ENCODE peak calls at places on chromosomes 4 and X, in nine cellular contexts. One of them, this sample, is unnamed.

GRCh38 chrX:54786972-54787371 is 11.1 kb downstream of the ITIH6 start:
- DNase-seq in AG04449: no peak
- DNase-seq in coronary artery: no peak
- DNase-seq in endothelial cell of umbilical vein: no peak
- DNase-seq in left ventricle myocardium inferior: no peak
- DNase-seq in HCT116: no peak
- DNase-seq in tibial nerve: no peak
- DNase-seq in AG09309: no peak
- DNase-seq in fibroblast of pulmonary artery: no peak
- DNase-seq in this sample: no peak

GRCh38 chrX:1244164-1245076 is 24.2 kb upstream of the CSF2RA start:
- DNase-seq in AG04449: no peak
- DNase-seq in coronary artery: no peak
- DNase-seq in endothelial cell of umbilical vein: no peak
- DNase-seq in left ventricle myocardium inferior: no peak
- DNase-seq in HCT116: no peak
- DNase-seq in tibial nerve: no peak
- DNase-seq in AG09309: no peak
- DNase-seq in fibroblast of pulmonary artery: no peak
- DNase-seq in this sample: no peak

GRCh38 chrX:153814591-153815315 is 15.6 kb downstream of the PDZD4 start:
- DNase-seq in AG04449: no peak
- DNase-seq in coronary artery: no peak
- DNase-seq in endothelial cell of umbilical vein: no peak
- DNase-seq in left ventricle myocardium inferior: no peak
- DNase-seq in HCT116: no peak
- DNase-seq in tibial nerve: no peak
- DNase-seq in AG09309: no peak
- DNase-seq in fibroblast of pulmonary artery: no peak
- DNase-seq in this sample: no peak

GRCh38 chrX:107894038-107894437 is 68.4 kb downstream of the MID2 start:
- DNase-seq in AG04449: no peak
- DNase-seq in coronary artery: no peak
- DNase-seq in endothelial cell of umbilical vein: peak; percentile 47
- DNase-seq in left ventricle myocardium inferior: no peak
- DNase-seq in HCT116: peak; percentile 51
- DNase-seq in tibial nerve: no peak
- DNase-seq in AG09309: no peak
- DNase-seq in fibroblast of pulmonary artery: peak; percentile 62
- DNase-seq in this sample: peak; percentile 51

GRCh38 chr4:122742933-122743829 is 10.7 kb downstream of the BBS12 start:
- DNase-seq in AG04449: no peak
- DNase-seq in coronary artery: no peak
- DNase-seq in endothelial cell of umbilical vein: no peak
- DNase-seq in left ventricle myocardium inferior: no peak
- DNase-seq in HCT116: no peak
- DNase-seq in tibial nerve: no peak
- DNase-seq in AG09309: no peak
- DNase-seq in fibroblast of pulmonary artery: no peak
- DNase-seq in this sample: no peak

GRCh38 chr4:13597141-13597540 is 30.4 kb downstream of the BOD1L1 start:
- DNase-seq in AG04449: no peak
- DNase-seq in coronary artery: no peak
- DNase-seq in endothelial cell of umbilical vein: no peak
- DNase-seq in left ventricle myocardium inferior: no peak
- DNase-seq in HCT116: no peak
- DNase-seq in tibial nerve: no peak
- DNase-seq in AG09309: no peak
- DNase-seq in fibroblast of pulmonary artery: no peak
- DNase-seq in this sample: no peak

GRCh38 chrX:136585960-136586359 is 53.9 kb downstream of the VGLL1 start:
- DNase-seq in AG04449: no peak
- DNase-seq in coronary artery: no peak
- DNase-seq in endothelial cell of umbilical vein: no peak
- DNase-seq in left ventricle myocardium inferior: no peak
- DNase-seq in HCT116: no peak
- DNase-seq in tibial nerve: no peak
- DNase-seq in AG09309: no peak
- DNase-seq in fibroblast of pulmonary artery: no peak
- DNase-seq in this sample: no peak

GRCh38 chr4:186628058-186628711 is 72.8 kb upstream of the MTNR1A start:
- DNase-seq in AG04449: no peak
- DNase-seq in coronary artery: no peak
- DNase-seq in endothelial cell of umbilical vein: no peak
- DNase-seq in left ventricle myocardium inferior: no peak
- DNase-seq in HCT116: no peak
- DNase-seq in tibial nerve: no peak
- DNase-seq in AG09309: no peak
- DNase-seq in fibroblast of pulmonary artery: no peak
- DNase-seq in this sample: no peak

GRCh38 chrX:16639966-16640365 is 10.0 kb upstream of the S100G start:
- DNase-seq in AG04449: no peak
- DNase-seq in coronary artery: no peak
- DNase-seq in endothelial cell of umbilical vein: no peak
- DNase-seq in left ventricle myocardium inferior: no peak
- DNase-seq in HCT116: no peak
- DNase-seq in tibial nerve: no peak
- DNase-seq in AG09309: no peak
- DNase-seq in fibroblast of pulmonary artery: no peak
- DNase-seq in this sample: no peak

GRCh38 chrX:16646366-16647168 is 3.4 kb upstream of the S100G start:
- DNase-seq in AG04449: no peak
- DNase-seq in coronary artery: no peak
- DNase-seq in endothelial cell of umbilical vein: no peak
- DNase-seq in left ventricle myocardium inferior: no peak
- DNase-seq in HCT116: no peak
- DNase-seq in tibial nerve: no peak
- DNase-seq in AG09309: no peak
- DNase-seq in fibroblast of pulmonary artery: no peak
- DNase-seq in this sample: no peak

GRCh38 chrX:16643160-16643559 is 6.8 kb upstream of the S100G start:
- DNase-seq in AG04449: no peak
- DNase-seq in coronary artery: no peak
- DNase-seq in endothelial cell of umbilical vein: no peak
- DNase-seq in left ventricle myocardium inferior: no peak
- DNase-seq in HCT116: no peak
- DNase-seq in tibial nerve: no peak
- DNase-seq in AG09309: peak; percentile 74
- DNase-seq in fibroblast of pulmonary artery: peak; percentile 69
- DNase-seq in this sample: peak; percentile 76

GRCh38 chrX:16638533-16638932 is 11.4 kb upstream of the S100G start:
- DNase-seq in AG04449: no peak
- DNase-seq in coronary artery: no peak
- DNase-seq in endothelial cell of umbilical vein: no peak
- DNase-seq in left ventricle myocardium inferior: no peak
- DNase-seq in HCT116: no peak
- DNase-seq in tibial nerve: no peak
- DNase-seq in AG09309: no peak
- DNase-seq in fibroblast of pulmonary artery: no peak
- DNase-seq in this sample: no peak

GRCh38 chrX:16640823-16641222 is 9.1 kb upstream of the S100G start:
- DNase-seq in AG04449: no peak
- DNase-seq in coronary artery: no peak
- DNase-seq in endothelial cell of umbilical vein: no peak
- DNase-seq in left ventricle myocardium inferior: no peak
- DNase-seq in HCT116: no peak
- DNase-seq in tibial nerve: no peak
- DNase-seq in AG09309: no peak
- DNase-seq in fibroblast of pulmonary artery: no peak
- DNase-seq in this sample: no peak
- H3K4me3 ChIP-seq in AG04449: no peak overlapping the region
- H3K4me3 ChIP-seq in coronary artery: no peak overlapping the region
- H3K4me3 ChIP-seq in endothelial cell of umbilical vein: no peak overlapping the region
- H3K4me3 ChIP-seq in left ventricle myocardium inferior: no peak overlapping the region
- H3K4me3 ChIP-seq in HCT116: no peak overlapping the region
- H3K4me3 ChIP-seq in tibial nerve: no peak overlapping the region
- H3K4me3 ChIP-seq in AG09309: no peak overlapping the region
- H3K4me3 ChIP-seq in fibroblast of pulmonary artery: no peak overlapping the region
- H3K4me3 ChIP-seq in this sample: no peak overlapping the region

GRCh38 chr4:112766422-112766821 is 129.5 kb downstream of the LARP7 start:
- DNase-seq in AG04449: no peak
- DNase-seq in coronary artery: no peak
- DNase-seq in endothelial cell of umbilical vein: no peak
- DNase-seq in left ventricle myocardium inferior: no peak
- DNase-seq in HCT116: no peak
- DNase-seq in tibial nerve: no peak
- DNase-seq in AG09309: peak; percentile 1
- DNase-seq in fibroblast of pulmonary artery: peak; percentile 41
- DNase-seq in this sample: peak; percentile 58

GRCh38 chr4:112767386-112767785 is 130.4 kb downstream of the LARP7 start:
- DNase-seq in AG04449: no peak
- DNase-seq in coronary artery: no peak
- DNase-seq in endothelial cell of umbilical vein: no peak
- DNase-seq in left ventricle myocardium inferior: no peak
- DNase-seq in HCT116: no peak
- DNase-seq in tibial nerve: no peak
- DNase-seq in AG09309: no peak
- DNase-seq in fibroblast of pulmonary artery: no peak
- DNase-seq in this sample: no peak

GRCh38 chr4:112770111-112770510 is 133.2 kb downstream of the LARP7 start:
- DNase-seq in AG04449: no peak
- DNase-seq in coronary artery: no peak
- DNase-seq in endothelial cell of umbilical vein: no peak
- DNase-seq in left ventricle myocardium inferior: no peak
- DNase-seq in HCT116: no peak
- DNase-seq in tibial nerve: no peak
- DNase-seq in AG09309: no peak
- DNase-seq in fibroblast of pulmonary artery: no peak
- DNase-seq in this sample: no peak

DNA sequence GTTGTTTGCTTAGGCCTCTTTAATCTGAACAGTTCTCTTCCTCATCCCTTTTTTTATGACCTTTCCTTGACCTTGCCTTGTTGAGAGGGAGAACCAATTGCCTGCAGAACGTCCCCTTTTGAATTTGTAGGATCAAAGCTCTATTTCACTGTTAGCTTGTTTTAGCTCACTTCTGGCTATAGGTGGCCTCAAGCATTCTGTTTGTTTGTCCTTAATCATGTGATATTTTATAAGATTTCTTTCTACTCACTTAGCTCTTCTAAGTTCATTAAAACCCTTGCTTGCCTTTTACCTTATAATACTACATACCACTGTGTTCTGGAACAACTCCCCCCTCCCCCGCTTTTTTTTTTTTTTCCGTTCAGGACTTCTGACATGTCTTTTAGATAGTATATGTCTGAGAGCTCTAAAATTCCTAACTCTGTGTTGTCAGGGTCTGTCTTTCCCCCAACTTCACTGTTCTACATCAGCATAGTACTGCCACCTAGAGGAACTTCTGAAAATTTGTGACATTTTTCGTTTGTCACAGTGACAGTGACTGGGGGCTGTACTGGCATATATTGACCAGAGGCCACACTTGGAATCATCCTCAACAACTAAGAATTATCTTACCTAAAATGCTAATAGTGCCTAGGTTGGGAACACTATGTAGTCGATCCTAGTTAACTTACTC is 128.5 kb downstream of the LARP7 start:
- DNase-seq in AG04449: no peak
- DNase-seq in coronary artery: no peak
- DNase-seq in endothelial cell of umbilical vein: peak; percentile 31
- DNase-seq in left ventricle myocardium inferior: no peak
- DNase-seq in HCT116: peak; percentile 43
- DNase-seq in tibial nerve: no peak
- DNase-seq in AG09309: no peak
- DNase-seq in fibroblast of pulmonary artery: peak; percentile 40
- DNase-seq in this sample: peak; percentile 17
- TF ChIP-seq CTCF in AG04449: peak; percentile 36
- TF ChIP-seq CTCF in coronary artery: no peak
- TF ChIP-seq CTCF in endothelial cell of umbilical vein: peak; percentile 41
- TF ChIP-seq CTCF in left ventricle myocardium inferior: peak; percentile 58
- TF ChIP-seq CTCF in HCT116: peak; percentile 53
- TF ChIP-seq CTCF in tibial nerve: no peak
- TF ChIP-seq CTCF in AG09309: peak; percentile 52
- TF ChIP-seq CTCF in fibroblast of pulmonary artery: peak; percentile 56
- TF ChIP-seq CTCF in this sample: peak; percentile 49

GRCh38 chrX:150983526-150984163 is 510 bp downstream of the HMGB3 start:
- DNase-seq in AG04449: no peak
- DNase-seq in coronary artery: no peak
- DNase-seq in endothelial cell of umbilical vein: peak; percentile 1
- DNase-seq in left ventricle myocardium inferior: no peak
- DNase-seq in HCT116: no peak
- DNase-seq in tibial nerve: no peak
- DNase-seq in AG09309: no peak
- DNase-seq in fibroblast of pulmonary artery: no peak
- DNase-seq in this sample: no peak

GRCh38 chrX:150980711-150981110 is 2.4 kb upstream of the HMGB3 start:
- DNase-seq in AG04449: no peak
- DNase-seq in coronary artery: no peak
- DNase-seq in endothelial cell of umbilical vein: no peak
- DNase-seq in left ventricle myocardium inferior: no peak
- DNase-seq in HCT116: no peak
- DNase-seq in tibial nerve: no peak
- DNase-seq in AG09309: no peak
- DNase-seq in fibroblast of pulmonary artery: no peak
- DNase-seq in this sample: no peak

GRCh38 chrX:150984164-150984824 is 1.2 kb downstream of the HMGB3 start:
- DNase-seq in AG04449: no peak
- DNase-seq in coronary artery: no peak
- DNase-seq in endothelial cell of umbilical vein: no peak
- DNase-seq in left ventricle myocardium inferior: no peak
- DNase-seq in HCT116: no peak
- DNase-seq in tibial nerve: no peak
- DNase-seq in AG09309: no peak
- DNase-seq in fibroblast of pulmonary artery: no peak
- DNase-seq in this sample: no peak

GRCh38 chrX:150982235-150982785 is 825 bp upstream of the HMGB3 start:
- DNase-seq in AG04449: no peak
- DNase-seq in coronary artery: no peak
- DNase-seq in endothelial cell of umbilical vein: no peak
- DNase-seq in left ventricle myocardium inferior: no peak
- DNase-seq in HCT116: no peak
- DNase-seq in tibial nerve: no peak
- DNase-seq in AG09309: no peak
- DNase-seq in fibroblast of pulmonary artery: no peak
- DNase-seq in this sample: no peak

DNA sequence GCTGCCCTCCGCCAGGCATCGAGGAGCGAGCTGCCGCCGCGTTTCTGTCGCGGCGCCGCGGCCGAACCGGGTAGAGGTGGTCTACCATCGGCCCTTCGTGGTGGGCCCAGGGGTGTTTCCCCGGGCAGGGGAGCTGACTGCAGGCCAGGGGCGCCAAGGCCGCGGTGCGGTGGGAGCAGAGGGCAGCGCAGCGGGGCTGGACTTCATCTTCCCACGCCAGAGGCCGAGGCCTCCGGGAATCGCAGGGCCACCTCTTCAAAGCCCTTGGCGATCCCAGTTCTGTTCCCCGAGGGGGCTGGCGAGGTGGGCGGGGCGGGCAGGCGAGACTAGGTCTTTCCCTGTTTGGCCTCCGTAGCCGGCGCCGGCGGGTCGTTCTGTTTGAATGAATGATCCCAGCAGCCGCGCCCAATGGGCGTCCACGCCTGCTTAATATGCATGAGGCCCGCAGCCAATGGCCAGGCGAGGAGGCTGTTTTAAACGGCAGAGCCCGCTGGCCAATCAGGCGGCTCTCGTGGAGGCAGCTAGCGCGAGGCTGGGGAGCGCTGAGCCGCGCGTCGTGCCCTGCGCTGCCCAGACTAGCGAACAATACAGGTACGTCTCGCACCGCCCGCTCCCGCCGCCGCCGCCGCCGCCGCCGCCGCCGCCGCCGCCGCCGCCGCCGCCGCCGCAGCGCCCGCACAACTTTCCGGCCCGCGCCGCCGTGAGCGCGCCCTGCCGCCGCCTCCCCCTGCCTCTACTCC is at the start of gene HMGB3:
- DNase-seq in AG04449: peak; percentile 47
- DNase-seq in coronary artery: peak; percentile 79
- DNase-seq in endothelial cell of umbilical vein: peak; percentile 92
- DNase-seq in left ventricle myocardium inferior: peak; percentile 80
- DNase-seq in HCT116: peak; percentile 84
- DNase-seq in tibial nerve: peak; percentile 23
- DNase-seq in AG09309: peak; percentile 48
- DNase-seq in fibroblast of pulmonary artery: peak; percentile 87
- DNase-seq in this sample: peak; percentile 83
- H3K4me3 ChIP-seq in AG04449: peak within 1 kb of the TSS; percentile 60
- H3K4me3 ChIP-seq in coronary artery: peak within 1 kb of the TSS; percentile 72
- H3K4me3 ChIP-seq in endothelial cell of umbilical vein: peak within 1 kb of the TSS; percentile 56
- H3K4me3 ChIP-seq in left ventricle myocardium inferior: peak within 1 kb of the TSS; percentile 68
- H3K4me3 ChIP-seq in HCT116: peak within 1 kb of the TSS; percentile 56
- H3K4me3 ChIP-seq in tibial nerve: peak within 1 kb of the TSS; percentile 42
- H3K4me3 ChIP-seq in AG09309: peak within 1 kb of the TSS; percentile 67
- H3K4me3 ChIP-seq in fibroblast of pulmonary artery: peak within 1 kb of the TSS; percentile 62
- H3K4me3 ChIP-seq in this sample: peak within 1 kb of the TSS; percentile 66

DNA sequence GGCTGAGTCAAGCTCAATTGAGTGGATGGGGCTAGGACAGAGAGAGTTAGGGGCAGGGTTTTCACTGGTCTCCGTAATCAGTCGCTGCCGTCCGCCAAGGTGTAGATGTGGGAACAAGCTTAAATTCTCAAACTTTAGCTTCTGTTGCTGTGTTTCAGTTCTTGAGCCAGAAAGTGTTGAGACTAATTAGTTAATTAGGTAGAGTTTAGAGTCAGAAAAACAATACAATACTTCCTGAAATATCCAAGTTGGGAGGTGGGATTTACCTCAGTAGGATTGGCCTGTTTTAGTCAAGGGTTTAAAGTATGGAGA is 1.1 kb upstream of the UBE2D3 start:
- DNase-seq in AG04449: no peak
- DNase-seq in coronary artery: no peak
- DNase-seq in endothelial cell of umbilical vein: no peak
- DNase-seq in left ventricle myocardium inferior: no peak
- DNase-seq in HCT116: no peak
- DNase-seq in tibial nerve: no peak
- DNase-seq in AG09309: no peak
- DNase-seq in fibroblast of pulmonary artery: no peak
- DNase-seq in this sample: no peak
- TF ChIP-seq CTCF in AG04449: no peak
- TF ChIP-seq CTCF in coronary artery: no peak
- TF ChIP-seq CTCF in endothelial cell of umbilical vein: no peak
- TF ChIP-seq CTCF in left ventricle myocardium inferior: no peak
- TF ChIP-seq CTCF in HCT116: no peak
- TF ChIP-seq CTCF in tibial nerve: no peak
- TF ChIP-seq CTCF in AG09309: no peak
- TF ChIP-seq CTCF in fibroblast of pulmonary artery: no peak
- TF ChIP-seq CTCF in this sample: no peak